ENCODE peak calls at places on chromosomes 4 and X, in nine cellular contexts. D is fibroblast of lung; B is AG08395; X is GM12865; A is activated CD4-positive, alpha-beta T cell treated with anti-CD3 and anti-CD28 coated beads, Interleukin-2, amount 50 U/mL, for 48 hours; U is activated effector memory CD4-positive, alpha-beta T cell treated with Interleukin-2 at 50 U/mL for 16 hours; T is T-helper 2 cell; O is iris pigment epithelial cell; H is activated naive CD4-positive, alpha-beta T cell. W is an unnamed sample.

GRCh38 chr4:189177130-189177529 is 763.5 kb upstream of the FRG1 start:
- DNase-seq in T (no peak), D (no peak), U (no peak), A (no peak), H (no peak), X (no peak), B (no peak), O (no peak), W (no peak)

GRCh38 chrX:136353519-136354095 is 52.8 kb downstream of the ADGRG4 start:
- DNase-seq in H (no peak), D (no peak), B (no peak), U (no peak), X (no peak), O (peak), T (no peak), A (no peak), W (no peak)

GRCh38 chr4:158193171-158193749 is 17.0 kb upstream of the TMEM144 start:
- DNase-seq in A (no peak), B (peak), T (no peak), D (peak), H (no peak), X (no peak), U (no peak), O (peak), W (peak)

GRCh38 chr4:18917689-18918088 is 896.1 kb upstream of the LCORL start:
- DNase-seq in O (peak), T (no peak), H (no peak), B (no peak), U (no peak), X (no peak), A (no peak), D (peak), W (no peak)

GRCh38 chr4:109588176-109588575 is 28.1 kb downstream of the MCUB start:
- DNase-seq in U (no peak), O (peak), B (no peak), X (peak), T (no peak), H (peak), A (peak), D (no peak), W (no peak)

GRCh38 chr4:55435136-55435535 is 39.4 kb downstream of the TMEM165 start:
- DNase-seq in H (no peak), T (no peak), U (no peak), B (peak), D (peak), X (peak), O (peak), A (peak), W (no peak)

GRCh38 chrX:73851014-73852009 is 288.3 kb downstream of the CHIC1 start:
- DNase-seq in H (peak), D (no peak), X (peak), T (no peak), O (peak), A (no peak), U (no peak), B (peak), W (no peak)

GRCh38 chr4:89434364-89434988 is 126.9 kb upstream of the GPRIN3 start:
- DNase-seq in H (no peak), T (no peak), B (peak), O (peak), D (peak), X (peak), U (no peak), A (no peak), W (peak)

GRCh38 chr4:72744103-72744725 is 175.2 kb upstream of the ADAMTS3 start:
- DNase-seq in O (no peak), D (no peak), U (no peak), B (no peak), A (no peak), X (no peak), H (no peak), T (no peak), W (no peak)

GRCh38 chr4:138114434-138114833 is 127.7 kb downstream of the SLC7A11 start:
- DNase-seq in T (no peak), U (no peak), B (no peak), X (peak), D (peak), A (no peak), H (no peak), O (no peak), W (no peak)

GRCh38 chrX:126167560-126167959 is 1.5 kb upstream of the DCAF12L2 start:
- DNase-seq in D (no peak), B (no peak), O (no peak), T (no peak), X (no peak), H (no peak), U (no peak), A (no peak), W (no peak)

GRCh38 chr4:145513020-145513621 is 31.5 kb downstream of the SMAD1 start:
- DNase-seq in D (no peak), O (no peak), B (no peak), T (no peak), H (no peak), U (no peak), A (no peak), X (no peak), W (no peak)

GRCh38 chrX:70353524-70353923 is 63.6 kb downstream of the KIF4A start:
- DNase-seq in X (no peak), O (no peak), U (no peak), D (no peak), B (no peak), H (no peak), T (no peak), A (no peak), W (no peak)

GRCh38 chr4:102580463-102580842 is 79.3 kb downstream of the NFKB1 start:
- DNase-seq in X (peak), D (no peak), T (no peak), A (no peak), U (no peak), H (no peak), O (no peak), B (no peak), W (no peak)

GRCh38 chr4:185562531-185562930 is 27.2 kb upstream of the PDLIM3 start:
- DNase-seq in U (no peak), O (no peak), T (no peak), H (no peak), A (no peak), D (no peak), X (no peak), B (no peak), W (no peak)

GRCh38 chr4:142088906-142089305 is 452.5 kb downstream of the IL15 start:
- DNase-seq in H (no peak), X (no peak), U (no peak), T (no peak), B (peak), A (no peak), D (peak), O (peak), W (no peak)

GRCh38 chr4:2662598-2662997 is 93.5 kb downstream of the TNIP2 start:
- DNase-seq in A (no peak), U (no peak), H (no peak), T (no peak), B (peak), O (peak), D (peak), X (no peak), W (peak)

GRCh38 chr4:48431401-48431800 is 51.7 kb upstream of the SLC10A4 start:
- DNase-seq in X (no peak), T (no peak), U (no peak), O (no peak), D (no peak), A (no peak), H (no peak), B (no peak), W (peak)

GRCh38 chr4:1393866-1394265 is 12.4 kb downstream of the NKX1-1 start:
- DNase-seq in X (no peak), A (no peak), U (no peak), O (no peak), T (no peak), B (no peak), H (no peak), D (no peak), W (no peak)

GRCh38 chr4:170007113-170007512 is 19.1 kb downstream of the MFAP3L start:
- DNase-seq in H (no peak), U (no peak), X (no peak), D (no peak), A (no peak), O (peak), T (no peak), B (no peak), W (peak)

GRCh38 chr4:75921910-75922309 is 18.9 kb downstream of the NAAA start:
- DNase-seq in A (no peak), B (no peak), X (no peak), O (no peak), D (no peak), H (no peak), U (no peak), T (no peak), W (no peak)

GRCh38 chr4:182174979-182175378 is 68.2 kb upstream of the TENM3 start:
- DNase-seq in U (no peak), D (no peak), B (no peak), H (no peak), T (no peak), A (no peak), X (no peak), O (no peak), W (no peak)

GRCh38 chr4:89681219-89681618 is 155.7 kb downstream of the SNCA start:
- DNase-seq in O (peak), H (no peak), B (no peak), X (no peak), T (no peak), D (no peak), A (no peak), U (no peak), W (no peak)

W was measured in NB4.